ENCODE peak calls at places on chromosome 12, in ten cellular contexts. R, P, S, K, I, F, J, H, D and W are unnamed samples.

GRCh38 chr12:104463371-104463770 is 6.6 kb downstream of the CHST11 start:
- DNase-seq in S (no peak), F (no peak), I (no peak), H (no peak), K (no peak), R (no peak), D (no peak), J (no peak), P (no peak), W (no peak)

GRCh38 chr12:96212456-96213375 is 18.5 kb downstream of the ELK3 start:
- DNase-seq in D (no peak), K (no peak), P (no peak), F (no peak), R (no peak), S (no peak), H (no peak), J (no peak), I (no peak), W (no peak)

GRCh38 chr12:92582466-92582865 is 120.3 kb upstream of the PLEKHG7 start:
- DNase-seq in D (no peak), F (no peak), J (no peak), S (no peak), K (no peak), R (no peak), P (no peak), H (no peak), I (no peak), W (no peak)

GRCh38 chr12:16526693-16527092 is 79.3 kb downstream of the LMO3 start:
- DNase-seq in S (peak), K (no peak), D (no peak), I (no peak), H (no peak), F (no peak), P (peak), R (peak), J (no peak), W (no peak)

GRCh38 chr12:95804296-95804695 is 13.7 kb upstream of the NTN4 start:
- DNase-seq in H (no peak), J (no peak), D (no peak), S (no peak), R (no peak), F (no peak), P (no peak), I (no peak), K (no peak), W (no peak)

GRCh38 chr12:4116251-4117111 is 157.1 kb upstream of the CCND2 start:
- DNase-seq in H (no peak), R (no peak), K (no peak), I (peak), F (no peak), P (peak), S (no peak), D (no peak), J (no peak), W (no peak)

GRCh38 chr12:85828576-85828975 is 7.6 kb downstream of the RASSF9 start:
- DNase-seq in J (no peak), I (no peak), S (no peak), R (no peak), F (no peak), P (no peak), K (no peak), D (no peak), H (no peak), W (no peak)

GRCh38 chr12:121958521-121959240 is 40.3 kb downstream of the CFAP251 start:
- DNase-seq in R (peak), P (peak), J (no peak), K (no peak), D (no peak), I (no peak), F (no peak), H (no peak), S (no peak), W (no peak)

GRCh38 chr12:94561943-94562411 is 88.4 kb downstream of the TMCC3 start:
- DNase-seq in R (no peak), F (no peak), D (no peak), S (no peak), H (no peak), P (no peak), K (no peak), J (no peak), I (peak), W (no peak)

GRCh38 chr12:41924111-41924510 is 220.6 kb downstream of the GXYLT1 start:
- DNase-seq in J (no peak), D (no peak), F (no peak), P (no peak), R (no peak), K (no peak), I (no peak), H (no peak), S (no peak), W (no peak)

GRCh38 chr12:58916891-58917570 is 3.3 kb downstream of the LRIG3 start:
- DNase-seq in J (no peak), S (no peak), K (no peak), D (no peak), R (peak), I (no peak), H (no peak), P (peak), F (no peak), W (no peak)

GRCh38 chr12:32400114-32400672 is 835 bp downstream of the FGD4 start:
- DNase-seq in D (no peak), F (no peak), R (no peak), H (no peak), S (no peak), I (no peak), P (no peak), K (no peak), J (no peak), W (no peak)

GRCh38 chr12:50088577-50089335 is 3.6 kb downstream of the SMARCD1 start:
- DNase-seq in R (peak), F (peak), D (peak), S (no peak), I (no peak), P (peak), K (peak), J (no peak), H (peak), W (no peak)

GRCh38 chr12:108633534-108634224 is at the start of gene SELPLG:
- DNase-seq in D (peak), P (no peak), J (peak), S (no peak), K (peak), R (no peak), F (peak), I (peak), H (peak), W (no peak)

GRCh38 chr12:74646831-74647230 is 109.2 kb downstream of the ATXN7L3B start:
- DNase-seq in F (no peak), J (no peak), R (peak), K (no peak), D (no peak), P (no peak), S (no peak), I (no peak), H (no peak), W (no peak)

GRCh38 chr12:8991371-8992085 is 2.2 kb downstream of the KLRG1 start:
- DNase-seq in P (no peak), D (no peak), R (no peak), K (no peak), H (no peak), J (no peak), S (no peak), I (no peak), F (no peak), W (no peak)

GRCh38 chr12:95674631-95675030 is 115.9 kb downstream of the NTN4 start:
- DNase-seq in J (no peak), K (no peak), H (no peak), F (no peak), I (peak), D (no peak), P (no peak), S (no peak), R (peak), W (no peak)

GRCh38 chr12:53954694-53955035 is at the start of gene HOXC12:
- DNase-seq in D (no peak), F (no peak), S (no peak), H (no peak), P (no peak), J (no peak), I (no peak), R (peak), K (no peak), W (no peak)

GRCh38 chr12:130041983-130042812 is 120.1 kb upstream of the FZD10 start:
- DNase-seq in D (no peak), S (no peak), F (peak), P (no peak), K (peak), J (peak), I (no peak), H (peak), R (no peak), W (peak)

GRCh38 chr12:120757949-120758348 is 32.3 kb downstream of the ACADS start:
- DNase-seq in K (no peak), S (no peak), P (no peak), I (no peak), F (no peak), J (no peak), H (no peak), D (no peak), R (no peak), W (no peak)

GRCh38 chr12:4859478-4860210 is 50.1 kb upstream of the KCNA1 start:
- DNase-seq in K (no peak), D (no peak), S (no peak), J (no peak), H (no peak), R (no peak), P (no peak), I (no peak), F (no peak), W (no peak)

GRCh38 chr12:89390802-89391673 is 38.7 kb upstream of the DUSP6 start:
- DNase-seq in J (no peak), K (no peak), P (peak), F (no peak), H (no peak), R (no peak), S (no peak), D (no peak), I (no peak), W (no peak)

GRCh38 chr12:43147893-43148292 is 404.1 kb downstream of the ADAMTS20 start:
- DNase-seq in I (no peak), F (no peak), S (no peak), D (no peak), K (no peak), J (no peak), P (peak), R (no peak), H (no peak), W (no peak)